ENCODE peak calls at places on chromosomes 5 and 9, in seven cellular contexts. G, S, U, P, F, H and Z are unnamed samples.

GRCh38 chr5:127650022-127650421 is 1.1 kb downstream of the CTXN3 start:
- DNase-seq in G (no peak), S (no peak), U (no peak), P (no peak), F (no peak), H (peak), Z (no peak)

GRCh38 chr9:38038307-38039089 is 30.5 kb downstream of the SHB start:
- DNase-seq in G (peak), S (no peak), U (no peak), P (no peak), F (no peak), H (no peak), Z (no peak)

GRCh38 chr5:58542709-58543108 is 40.2 kb upstream of the RAB3C start:
- DNase-seq in G (no peak), S (no peak), U (no peak), P (no peak), F (no peak), H (no peak), Z (no peak)

GRCh38 chr9:115627511-115627910 is 509.6 kb upstream of the TNC start:
- DNase-seq in G (no peak), S (no peak), U (no peak), P (no peak), F (no peak), H (no peak), Z (no peak)

GRCh38 chr5:93677344-93678021 is 63.9 kb downstream of the POU5F2 start:
- DNase-seq in G (peak), S (peak), U (no peak), P (peak), F (no peak), H (peak), Z (no peak)

GRCh38 chr5:73363911-73364730 is 84.5 kb downstream of the FOXD1 start:
- DNase-seq in G (peak), S (no peak), U (no peak), P (peak), F (no peak), H (peak), Z (peak)

GRCh38 chr5:36599986-36600779 is 6.2 kb upstream of the SLC1A3 start:
- DNase-seq in G (peak), S (no peak), U (no peak), P (peak), F (no peak), H (no peak), Z (no peak)

GRCh38 chr5:91296691-91297143 is 86.4 kb downstream of the ARRDC3 start:
- DNase-seq in G (no peak), S (no peak), U (no peak), P (peak), F (no peak), H (no peak), Z (no peak)

GRCh38 chr5:112974901-112975300 is 1.7 kb upstream of the DCP2 start:
- DNase-seq in G (no peak), S (no peak), U (no peak), P (no peak), F (no peak), H (no peak), Z (no peak)

GRCh38 chr5:53569486-53569885 is 9.0 kb downstream of the NDUFS4 start:
- DNase-seq in G (no peak), S (no peak), U (no peak), P (no peak), F (no peak), H (no peak), Z (no peak)

GRCh38 chr9:129860653-129861446 is 25.6 kb downstream of the USP20 start:
- DNase-seq in G (no peak), S (no peak), U (no peak), P (no peak), F (no peak), H (no peak), Z (no peak)

GRCh38 chr9:121604242-121604641 is 47.2 kb upstream of the DAB2IP start:
- DNase-seq in G (no peak), S (no peak), U (peak), P (peak), F (no peak), H (no peak), Z (peak)

GRCh38 chr5:146751781-146752401 is 126.7 kb downstream of the PPP2R2B start:
- DNase-seq in G (no peak), S (no peak), U (no peak), P (no peak), F (peak), H (no peak), Z (no peak)

GRCh38 chr9:115328228-115328627 is 210.3 kb upstream of the TNC start:
- DNase-seq in G (peak), S (no peak), U (no peak), P (peak), F (no peak), H (peak), Z (no peak)